ENCODE peak calls at places on chromosomes 2 and 18, in seven cellular contexts. One of them, this sample, is unnamed.

GRCh38 chr2:64595397-64596160 is 58.1 kb downstream of the SERTAD2 start:
- DNase-seq in GM04504: no peak
- DNase-seq in stimulated activated CD4-positive, alpha-beta T cell treated with anti-CD3 and anti-CD28 coated beads, Interleukin-1b, Interleukin-23, amount 100 ng/mL, for 24 hours: no peak
- DNase-seq in Calu3: no peak
- DNase-seq in SK-N-DZ: no peak
- DNase-seq in kidney glomerular epithelial cell: no peak
- DNase-seq in adipocyte: peak
- DNase-seq in this sample: peak

GRCh38 chr2:200705305-200705985 is 106.3 kb upstream of the BZW1 start:
- DNase-seq in SK-N-DZ: no peak
- DNase-seq in kidney glomerular epithelial cell: no peak
- DNase-seq in adipocyte: no peak
- DNase-seq in GM04504: no peak
- DNase-seq in stimulated activated CD4-positive, alpha-beta T cell treated with anti-CD3 and anti-CD28 coated beads, Interleukin-1b, Interleukin-23, amount 100 ng/mL, for 24 hours: no peak
- DNase-seq in Calu3: no peak
- DNase-seq in this sample: peak

GRCh38 chr2:165508927-165509326 is 39.4 kb downstream of the CSRNP3 start:
- DNase-seq in SK-N-DZ: no peak
- DNase-seq in GM04504: no peak
- DNase-seq in stimulated activated CD4-positive, alpha-beta T cell treated with anti-CD3 and anti-CD28 coated beads, Interleukin-1b, Interleukin-23, amount 100 ng/mL, for 24 hours: no peak
- DNase-seq in adipocyte: no peak
- DNase-seq in kidney glomerular epithelial cell: no peak
- DNase-seq in Calu3: no peak
- DNase-seq in this sample: no peak

GRCh38 chr2:124805060-124805459 is 780.0 kb downstream of the CNTNAP5 start:
- DNase-seq in kidney glomerular epithelial cell: no peak
- DNase-seq in stimulated activated CD4-positive, alpha-beta T cell treated with anti-CD3 and anti-CD28 coated beads, Interleukin-1b, Interleukin-23, amount 100 ng/mL, for 24 hours: no peak
- DNase-seq in adipocyte: no peak
- DNase-seq in SK-N-DZ: no peak
- DNase-seq in Calu3: no peak
- DNase-seq in GM04504: no peak
- DNase-seq in this sample: no peak

GRCh38 chr2:119240311-119241204 is 16.9 kb downstream of the STEAP3 start:
- DNase-seq in stimulated activated CD4-positive, alpha-beta T cell treated with anti-CD3 and anti-CD28 coated beads, Interleukin-1b, Interleukin-23, amount 100 ng/mL, for 24 hours: no peak
- DNase-seq in GM04504: no peak
- DNase-seq in kidney glomerular epithelial cell: no peak
- DNase-seq in adipocyte: peak
- DNase-seq in Calu3: peak
- DNase-seq in SK-N-DZ: peak
- DNase-seq in this sample: peak

GRCh38 chr2:148720501-148720998 is 76.0 kb downstream of the EPC2 start:
- DNase-seq in stimulated activated CD4-positive, alpha-beta T cell treated with anti-CD3 and anti-CD28 coated beads, Interleukin-1b, Interleukin-23, amount 100 ng/mL, for 24 hours: no peak
- DNase-seq in GM04504: no peak
- DNase-seq in kidney glomerular epithelial cell: no peak
- DNase-seq in adipocyte: peak
- DNase-seq in Calu3: no peak
- DNase-seq in SK-N-DZ: peak
- DNase-seq in this sample: peak

GRCh38 chr2:229235136-229235914 is 35.8 kb downstream of the PID1 start:
- DNase-seq in adipocyte: peak
- DNase-seq in SK-N-DZ: no peak
- DNase-seq in GM04504: no peak
- DNase-seq in kidney glomerular epithelial cell: no peak
- DNase-seq in Calu3: no peak
- DNase-seq in stimulated activated CD4-positive, alpha-beta T cell treated with anti-CD3 and anti-CD28 coated beads, Interleukin-1b, Interleukin-23, amount 100 ng/mL, for 24 hours: no peak
- DNase-seq in this sample: no peak

GRCh38 chr2:68653538-68653982 is 10.2 kb downstream of the PROKR1 start:
- DNase-seq in stimulated activated CD4-positive, alpha-beta T cell treated with anti-CD3 and anti-CD28 coated beads, Interleukin-1b, Interleukin-23, amount 100 ng/mL, for 24 hours: peak
- DNase-seq in kidney glomerular epithelial cell: peak
- DNase-seq in adipocyte: peak
- DNase-seq in Calu3: no peak
- DNase-seq in GM04504: no peak
- DNase-seq in SK-N-DZ: no peak
- DNase-seq in this sample: no peak

GRCh38 chr2:218284106-218284811 is 8.0 kb downstream of the TMBIM1 start:
- DNase-seq in SK-N-DZ: no peak
- DNase-seq in kidney glomerular epithelial cell: no peak
- DNase-seq in stimulated activated CD4-positive, alpha-beta T cell treated with anti-CD3 and anti-CD28 coated beads, Interleukin-1b, Interleukin-23, amount 100 ng/mL, for 24 hours: peak
- DNase-seq in Calu3: peak
- DNase-seq in GM04504: no peak
- DNase-seq in adipocyte: peak
- DNase-seq in this sample: no peak

GRCh38 chr2:135904590-135904989 is 28.3 kb upstream of the MCM6 start:
- DNase-seq in SK-N-DZ: no peak
- DNase-seq in Calu3: no peak
- DNase-seq in GM04504: peak
- DNase-seq in stimulated activated CD4-positive, alpha-beta T cell treated with anti-CD3 and anti-CD28 coated beads, Interleukin-1b, Interleukin-23, amount 100 ng/mL, for 24 hours: no peak
- DNase-seq in kidney glomerular epithelial cell: no peak
- DNase-seq in adipocyte: peak
- DNase-seq in this sample: no peak

GRCh38 chr2:240348522-240348921 is 86.9 kb upstream of the GPC1 start:
- DNase-seq in SK-N-DZ: no peak
- DNase-seq in adipocyte: no peak
- DNase-seq in kidney glomerular epithelial cell: no peak
- DNase-seq in stimulated activated CD4-positive, alpha-beta T cell treated with anti-CD3 and anti-CD28 coated beads, Interleukin-1b, Interleukin-23, amount 100 ng/mL, for 24 hours: no peak
- DNase-seq in GM04504: no peak
- DNase-seq in Calu3: no peak
- DNase-seq in this sample: no peak

GRCh38 chr2:202449344-202449743 is 73.2 kb downstream of the BMPR2 start:
- DNase-seq in kidney glomerular epithelial cell: no peak
- DNase-seq in GM04504: no peak
- DNase-seq in stimulated activated CD4-positive, alpha-beta T cell treated with anti-CD3 and anti-CD28 coated beads, Interleukin-1b, Interleukin-23, amount 100 ng/mL, for 24 hours: no peak
- DNase-seq in Calu3: no peak
- DNase-seq in adipocyte: no peak
- DNase-seq in SK-N-DZ: no peak
- DNase-seq in this sample: no peak

GRCh38 chr2:62814132-62814531 is 108.6 kb downstream of the EHBP1 start:
- DNase-seq in adipocyte: peak
- DNase-seq in Calu3: no peak
- DNase-seq in SK-N-DZ: no peak
- DNase-seq in kidney glomerular epithelial cell: no peak
- DNase-seq in GM04504: peak
- DNase-seq in stimulated activated CD4-positive, alpha-beta T cell treated with anti-CD3 and anti-CD28 coated beads, Interleukin-1b, Interleukin-23, amount 100 ng/mL, for 24 hours: no peak
- DNase-seq in this sample: no peak

GRCh38 chr2:225894240-225894980 is 494.9 kb downstream of the NYAP2 start:
- DNase-seq in GM04504: peak
- DNase-seq in stimulated activated CD4-positive, alpha-beta T cell treated with anti-CD3 and anti-CD28 coated beads, Interleukin-1b, Interleukin-23, amount 100 ng/mL, for 24 hours: no peak
- DNase-seq in Calu3: no peak
- DNase-seq in adipocyte: peak
- DNase-seq in SK-N-DZ: no peak
- DNase-seq in kidney glomerular epithelial cell: peak
- DNase-seq in this sample: no peak

GRCh38 chr18:50313873-50314460 is 26.5 kb upstream of the CXXC1 start:
- DNase-seq in stimulated activated CD4-positive, alpha-beta T cell treated with anti-CD3 and anti-CD28 coated beads, Interleukin-1b, Interleukin-23, amount 100 ng/mL, for 24 hours: no peak
- DNase-seq in GM04504: no peak
- DNase-seq in adipocyte: no peak
- DNase-seq in Calu3: no peak
- DNase-seq in kidney glomerular epithelial cell: no peak
- DNase-seq in SK-N-DZ: no peak
- DNase-seq in this sample: no peak

GRCh38 chr2:146123714-146124113 is 1603.8 kb upstream of the ZEB2 start:
- DNase-seq in stimulated activated CD4-positive, alpha-beta T cell treated with anti-CD3 and anti-CD28 coated beads, Interleukin-1b, Interleukin-23, amount 100 ng/mL, for 24 hours: no peak
- DNase-seq in kidney glomerular epithelial cell: no peak
- DNase-seq in SK-N-DZ: no peak
- DNase-seq in Calu3: no peak
- DNase-seq in GM04504: no peak
- DNase-seq in adipocyte: no peak
- DNase-seq in this sample: no peak

GRCh38 chr2:102142829-102143449 is 393 bp downstream of the IL1R1 start:
- DNase-seq in SK-N-DZ: no peak
- DNase-seq in adipocyte: peak
- DNase-seq in GM04504: no peak
- DNase-seq in kidney glomerular epithelial cell: peak
- DNase-seq in stimulated activated CD4-positive, alpha-beta T cell treated with anti-CD3 and anti-CD28 coated beads, Interleukin-1b, Interleukin-23, amount 100 ng/mL, for 24 hours: no peak
- DNase-seq in Calu3: no peak
- DNase-seq in this sample: no peak

GRCh38 chr2:1478311-1479305 is 65.3 kb downstream of the TPO start:
- DNase-seq in GM04504: no peak
- DNase-seq in Calu3: no peak
- DNase-seq in SK-N-DZ: no peak
- DNase-seq in adipocyte: no peak
- DNase-seq in stimulated activated CD4-positive, alpha-beta T cell treated with anti-CD3 and anti-CD28 coated beads, Interleukin-1b, Interleukin-23, amount 100 ng/mL, for 24 hours: no peak
- DNase-seq in kidney glomerular epithelial cell: no peak
- DNase-seq in this sample: no peak

GRCh38 chr18:73220639-73221038 is 352.9 kb upstream of the NETO1 start:
- DNase-seq in GM04504: no peak
- DNase-seq in adipocyte: no peak
- DNase-seq in stimulated activated CD4-positive, alpha-beta T cell treated with anti-CD3 and anti-CD28 coated beads, Interleukin-1b, Interleukin-23, amount 100 ng/mL, for 24 hours: no peak
- DNase-seq in kidney glomerular epithelial cell: no peak
- DNase-seq in SK-N-DZ: no peak
- DNase-seq in Calu3: no peak
- DNase-seq in this sample: no peak

GRCh38 chr18:500230-500555 is 308 bp downstream of the COLEC12 start:
- DNase-seq in kidney glomerular epithelial cell: no peak
- DNase-seq in adipocyte: no peak
- DNase-seq in SK-N-DZ: no peak
- DNase-seq in GM04504: no peak
- DNase-seq in stimulated activated CD4-positive, alpha-beta T cell treated with anti-CD3 and anti-CD28 coated beads, Interleukin-1b, Interleukin-23, amount 100 ng/mL, for 24 hours: no peak
- DNase-seq in Calu3: no peak
- DNase-seq in this sample: no peak

GRCh38 chr18:44048846-44049245 is 631.8 kb upstream of the SETBP1 start:
- DNase-seq in stimulated activated CD4-positive, alpha-beta T cell treated with anti-CD3 and anti-CD28 coated beads, Interleukin-1b, Interleukin-23, amount 100 ng/mL, for 24 hours: no peak
- DNase-seq in GM04504: no peak
- DNase-seq in Calu3: no peak
- DNase-seq in adipocyte: no peak
- DNase-seq in kidney glomerular epithelial cell: no peak
- DNase-seq in SK-N-DZ: no peak
- DNase-seq in this sample: no peak

GRCh38 chr2:17599617-17600016 is 59.1 kb downstream of the VSNL1 start:
- DNase-seq in kidney glomerular epithelial cell: no peak
- DNase-seq in SK-N-DZ: no peak
- DNase-seq in GM04504: no peak
- DNase-seq in stimulated activated CD4-positive, alpha-beta T cell treated with anti-CD3 and anti-CD28 coated beads, Interleukin-1b, Interleukin-23, amount 100 ng/mL, for 24 hours: no peak
- DNase-seq in adipocyte: no peak
- DNase-seq in Calu3: no peak
- DNase-seq in this sample: no peak

GRCh38 chr2:64838817-64839216 is 150.4 kb upstream of the SLC1A4 start:
- DNase-seq in kidney glomerular epithelial cell: peak
- DNase-seq in GM04504: peak
- DNase-seq in Calu3: peak
- DNase-seq in adipocyte: peak
- DNase-seq in SK-N-DZ: no peak
- DNase-seq in stimulated activated CD4-positive, alpha-beta T cell treated with anti-CD3 and anti-CD28 coated beads, Interleukin-1b, Interleukin-23, amount 100 ng/mL, for 24 hours: no peak
- DNase-seq in this sample: no peak

GRCh38 chr2:75381032-75381431 is 179.7 kb downstream of the EVA1A start:
- DNase-seq in Calu3: no peak
- DNase-seq in kidney glomerular epithelial cell: no peak
- DNase-seq in SK-N-DZ: no peak
- DNase-seq in stimulated activated CD4-positive, alpha-beta T cell treated with anti-CD3 and anti-CD28 coated beads, Interleukin-1b, Interleukin-23, amount 100 ng/mL, for 24 hours: no peak
- DNase-seq in adipocyte: no peak
- DNase-seq in GM04504: no peak
- DNase-seq in this sample: no peak

GRCh38 chr2:68710336-68710735 is 24.3 kb upstream of the ARHGAP25 start:
- DNase-seq in Calu3: no peak
- DNase-seq in GM04504: no peak
- DNase-seq in kidney glomerular epithelial cell: no peak
- DNase-seq in stimulated activated CD4-positive, alpha-beta T cell treated with anti-CD3 and anti-CD28 coated beads, Interleukin-1b, Interleukin-23, amount 100 ng/mL, for 24 hours: no peak
- DNase-seq in adipocyte: peak
- DNase-seq in SK-N-DZ: no peak
- DNase-seq in this sample: no peak

GRCh38 chr2:85753525-85754312 is at the start of gene ATOH8:
- DNase-seq in GM04504: no peak
- DNase-seq in SK-N-DZ: no peak
- DNase-seq in kidney glomerular epithelial cell: peak
- DNase-seq in Calu3: peak
- DNase-seq in adipocyte: peak
- DNase-seq in stimulated activated CD4-positive, alpha-beta T cell treated with anti-CD3 and anti-CD28 coated beads, Interleukin-1b, Interleukin-23, amount 100 ng/mL, for 24 hours: no peak
- DNase-seq in this sample: peak

GRCh38 chr2:20225294-20226151 is 593 bp upstream of the SDC1 start:
- DNase-seq in SK-N-DZ: peak
- DNase-seq in adipocyte: peak
- DNase-seq in kidney glomerular epithelial cell: peak
- DNase-seq in Calu3: peak
- DNase-seq in GM04504: no peak
- DNase-seq in stimulated activated CD4-positive, alpha-beta T cell treated with anti-CD3 and anti-CD28 coated beads, Interleukin-1b, Interleukin-23, amount 100 ng/mL, for 24 hours: no peak
- DNase-seq in this sample: peak

GRCh38 chr18:28108801-28109200 is 68.1 kb downstream of the CDH2 start:
- DNase-seq in SK-N-DZ: no peak
- DNase-seq in kidney glomerular epithelial cell: peak
- DNase-seq in GM04504: no peak
- DNase-seq in stimulated activated CD4-positive, alpha-beta T cell treated with anti-CD3 and anti-CD28 coated beads, Interleukin-1b, Interleukin-23, amount 100 ng/mL, for 24 hours: no peak
- DNase-seq in adipocyte: no peak
- DNase-seq in Calu3: no peak
- DNase-seq in this sample: peak

GRCh38 chr18:23302852-23303527 is 150.1 kb upstream of the RIOK3 start:
- DNase-seq in adipocyte: peak
- DNase-seq in SK-N-DZ: no peak
- DNase-seq in GM04504: peak
- DNase-seq in stimulated activated CD4-positive, alpha-beta T cell treated with anti-CD3 and anti-CD28 coated beads, Interleukin-1b, Interleukin-23, amount 100 ng/mL, for 24 hours: no peak
- DNase-seq in kidney glomerular epithelial cell: peak
- DNase-seq in Calu3: no peak
- DNase-seq in this sample: no peak

GRCh38 chr2:197130318-197130717 is 180.3 kb downstream of the ANKRD44 start:
- DNase-seq in Calu3: no peak
- DNase-seq in adipocyte: no peak
- DNase-seq in GM04504: no peak
- DNase-seq in SK-N-DZ: no peak
- DNase-seq in stimulated activated CD4-positive, alpha-beta T cell treated with anti-CD3 and anti-CD28 coated beads, Interleukin-1b, Interleukin-23, amount 100 ng/mL, for 24 hours: no peak
- DNase-seq in kidney glomerular epithelial cell: no peak
- DNase-seq in this sample: no peak

GRCh38 chr2:11824901-11825592 is 78.6 kb downstream of the LPIN1 start:
- DNase-seq in stimulated activated CD4-positive, alpha-beta T cell treated with anti-CD3 and anti-CD28 coated beads, Interleukin-1b, Interleukin-23, amount 100 ng/mL, for 24 hours: no peak
- DNase-seq in SK-N-DZ: no peak
- DNase-seq in Calu3: no peak
- DNase-seq in kidney glomerular epithelial cell: no peak
- DNase-seq in adipocyte: no peak
- DNase-seq in GM04504: no peak
- DNase-seq in this sample: no peak

GRCh38 chr2:144659731-144660275 is 139.9 kb upstream of the ZEB2 start:
- DNase-seq in GM04504: peak
- DNase-seq in Calu3: no peak
- DNase-seq in stimulated activated CD4-positive, alpha-beta T cell treated with anti-CD3 and anti-CD28 coated beads, Interleukin-1b, Interleukin-23, amount 100 ng/mL, for 24 hours: peak
- DNase-seq in kidney glomerular epithelial cell: no peak
- DNase-seq in adipocyte: no peak
- DNase-seq in SK-N-DZ: no peak
- DNase-seq in this sample: no peak

GRCh38 chr2:28394331-28394877 is 1.7 kb downstream of the FOSL2 start:
- DNase-seq in adipocyte: peak
- DNase-seq in stimulated activated CD4-positive, alpha-beta T cell treated with anti-CD3 and anti-CD28 coated beads, Interleukin-1b, Interleukin-23, amount 100 ng/mL, for 24 hours: no peak
- DNase-seq in GM04504: no peak
- DNase-seq in Calu3: peak
- DNase-seq in kidney glomerular epithelial cell: no peak
- DNase-seq in SK-N-DZ: no peak
- DNase-seq in this sample: no peak

GRCh38 chr18:4750392-4751346 is 295.6 kb upstream of the DLGAP1 start:
- DNase-seq in Calu3: no peak
- DNase-seq in kidney glomerular epithelial cell: no peak
- DNase-seq in adipocyte: no peak
- DNase-seq in stimulated activated CD4-positive, alpha-beta T cell treated with anti-CD3 and anti-CD28 coated beads, Interleukin-1b, Interleukin-23, amount 100 ng/mL, for 24 hours: no peak
- DNase-seq in SK-N-DZ: no peak
- DNase-seq in GM04504: no peak
- DNase-seq in this sample: no peak

GRCh38 chr2:164205347-164205746 is 415.9 kb downstream of the GRB14 start:
- DNase-seq in adipocyte: peak
- DNase-seq in stimulated activated CD4-positive, alpha-beta T cell treated with anti-CD3 and anti-CD28 coated beads, Interleukin-1b, Interleukin-23, amount 100 ng/mL, for 24 hours: no peak
- DNase-seq in kidney glomerular epithelial cell: no peak
- DNase-seq in Calu3: no peak
- DNase-seq in GM04504: peak
- DNase-seq in SK-N-DZ: no peak
- DNase-seq in this sample: no peak

This sample was measured in NCI-H82.